ENCODE peak calls at places on chromosomes 12 and 14, in eight cellular contexts. I is left cardiac atrium; Q is ureter; X is GM04504; Z is activated CD4-positive, alpha-beta T cell treated with anti-CD3 and anti-CD28 coated beads for 24 hours; F is lung microvascular endothelial cell; T is choroid plexus epithelial cell; C is stimulated activated CD4-positive, alpha-beta T cell treated with anti-CD3 and anti-CD28 coated beads, TNF-alpha, amount 100 ng/mL, for 48 hours. R is an unnamed sample.

GRCh38 chr12:130856088-130856487 is 15.8 kb upstream of the RAN start:
- DNase-seq in I (no peak), T (no peak), Z (no peak), Q (no peak), X (no peak), F (no peak), C (no peak), R (no peak)

GRCh38 chr12:2244013-2244861 is 191.4 kb downstream of the CACNA1C start:
- DNase-seq in F (no peak), I (no peak), C (no peak), Z (no peak), Q (no peak), T (peak; percentile 98), X (peak; percentile 75), R (peak; percentile 76)

GRCh38 chr12:49482095-49483051 is 56.5 kb upstream of the KCNH3 start:
- DNase-seq in Q (no peak), I (no peak), T (no peak), F (no peak), X (no peak), C (no peak), Z (no peak), R (no peak)

GRCh38 chr12:76006028-76006916 is 25.3 kb downstream of the PHLDA1 start:
- DNase-seq in I (no peak), Z (no peak), X (no peak), F (no peak), C (no peak), T (no peak), Q (no peak), R (no peak)

GRCh38 chr12:87150969-87151662 is 878.1 kb downstream of the C12orf50 start:
- DNase-seq in Z (no peak), I (no peak), T (no peak), C (no peak), F (no peak), Q (no peak), X (no peak), R (no peak)

GRCh38 chr12:108461071-108461670 is 53.9 kb upstream of the FICD start:
- DNase-seq in X (no peak), T (no peak), F (no peak), I (no peak), Z (no peak), Q (no peak), C (no peak), R (no peak)

GRCh38 chr12:85835810-85836715 is at the start of gene RASSF9:
- DNase-seq in Z (no peak), I (peak; percentile 72), T (peak; percentile 90), X (peak; percentile 67), F (peak; percentile 63), Q (no peak), C (no peak), R (peak; percentile 97)

GRCh38 chr12:3604750-3605638 is 114.0 kb downstream of the PRMT8 start:
- DNase-seq in T (no peak), I (peak; percentile 72), Q (peak; percentile 50), F (peak; percentile 54), X (no peak), Z (no peak), C (no peak), R (peak; percentile 3)

GRCh38 chr12:130686511-130686981 is 29.6 kb downstream of the RIMBP2 start:
- DNase-seq in T (no peak), Q (no peak), X (no peak), I (no peak), F (no peak), C (no peak), Z (no peak), R (no peak)

GRCh38 chr12:31233061-31233730 is 92.8 kb downstream of the SINHCAF start:
- DNase-seq in Z (no peak), Q (no peak), I (no peak), C (no peak), F (no peak), X (no peak), T (no peak), R (no peak)

GRCh38 chr14:26730929-26731618 is 133.2 kb upstream of the NOVA1 start:
- DNase-seq in C (no peak), Z (no peak), I (no peak), T (peak; percentile 23), X (no peak), F (peak; percentile 21), Q (no peak), R (peak; percentile 57)

R was measured in fibroblast of pulmonary artery.